ENCODE peak calls at places on chromosomes 4 and X, in ten cellular contexts. One of them, this sample, is unnamed.

GRCh38 chr4:48300004-48300403 is 30.4 kb upstream of the TEC start:
- DNase-seq in upper lobe of left lung: no peak
- DNase-seq in HCT116: no peak
- DNase-seq in vagina: no peak
- DNase-seq in endothelial cell of umbilical vein: no peak
- DNase-seq in transverse colon: no peak
- DNase-seq in suprapubic skin: no peak
- DNase-seq in spleen: no peak
- DNase-seq in breast epithelium: no peak
- DNase-seq in Panc1: no peak
- DNase-seq in this sample: no peak

GRCh38 chrX:19072372-19072771 is 49.9 kb downstream of the ADGRG2 start:
- DNase-seq in upper lobe of left lung: no peak
- DNase-seq in HCT116: no peak
- DNase-seq in vagina: no peak
- DNase-seq in endothelial cell of umbilical vein: no peak
- DNase-seq in transverse colon: no peak
- DNase-seq in suprapubic skin: no peak
- DNase-seq in spleen: no peak
- DNase-seq in breast epithelium: no peak
- DNase-seq in Panc1: peak
- DNase-seq in this sample: no peak

GRCh38 chr4:83339573-83339972 is 4.9 kb upstream of the HPSE start:
- DNase-seq in upper lobe of left lung: no peak
- DNase-seq in HCT116: no peak
- DNase-seq in vagina: no peak
- DNase-seq in endothelial cell of umbilical vein: no peak
- DNase-seq in transverse colon: no peak
- DNase-seq in suprapubic skin: no peak
- DNase-seq in spleen: no peak
- DNase-seq in breast epithelium: no peak
- DNase-seq in Panc1: no peak
- DNase-seq in this sample: no peak

GRCh38 chr4:123986268-123986798 is 589.7 kb downstream of the SPRY1 start:
- DNase-seq in upper lobe of left lung: no peak
- DNase-seq in HCT116: no peak
- DNase-seq in vagina: no peak
- DNase-seq in endothelial cell of umbilical vein: peak
- DNase-seq in transverse colon: peak
- DNase-seq in suprapubic skin: peak
- DNase-seq in spleen: no peak
- DNase-seq in breast epithelium: peak
- DNase-seq in Panc1: no peak
- DNase-seq in this sample: peak

GRCh38 chr4:822361-823092 is 3.4 kb downstream of the CPLX1 start:
- DNase-seq in upper lobe of left lung: no peak
- DNase-seq in HCT116: no peak
- DNase-seq in vagina: no peak
- DNase-seq in endothelial cell of umbilical vein: no peak
- DNase-seq in transverse colon: no peak
- DNase-seq in suprapubic skin: no peak
- DNase-seq in spleen: no peak
- DNase-seq in breast epithelium: no peak
- DNase-seq in Panc1: no peak
- DNase-seq in this sample: peak

GRCh38 chr4:100591156-100591876 is 73.5 kb upstream of the EMCN start:
- DNase-seq in upper lobe of left lung: peak
- DNase-seq in HCT116: no peak
- DNase-seq in vagina: no peak
- DNase-seq in endothelial cell of umbilical vein: peak
- DNase-seq in transverse colon: no peak
- DNase-seq in suprapubic skin: no peak
- DNase-seq in spleen: no peak
- DNase-seq in breast epithelium: no peak
- DNase-seq in Panc1: no peak
- DNase-seq in this sample: peak

GRCh38 chrX:112048707-112049106 is 33.9 kb downstream of the TRPC5 start:
- DNase-seq in upper lobe of left lung: no peak
- DNase-seq in HCT116: no peak
- DNase-seq in vagina: no peak
- DNase-seq in endothelial cell of umbilical vein: no peak
- DNase-seq in transverse colon: no peak
- DNase-seq in suprapubic skin: no peak
- DNase-seq in spleen: no peak
- DNase-seq in breast epithelium: no peak
- DNase-seq in Panc1: no peak
- DNase-seq in this sample: no peak

GRCh38 chrX:153878969-153879653 is 6.9 kb downstream of the L1CAM start:
- DNase-seq in upper lobe of left lung: no peak
- DNase-seq in HCT116: no peak
- DNase-seq in vagina: no peak
- DNase-seq in endothelial cell of umbilical vein: no peak
- DNase-seq in transverse colon: no peak
- DNase-seq in suprapubic skin: no peak
- DNase-seq in spleen: peak
- DNase-seq in breast epithelium: no peak
- DNase-seq in Panc1: no peak
- DNase-seq in this sample: no peak

GRCh38 chr4:156832886-156833285 is 138.7 kb downstream of the PDGFC start:
- DNase-seq in upper lobe of left lung: no peak
- DNase-seq in HCT116: no peak
- DNase-seq in vagina: no peak
- DNase-seq in endothelial cell of umbilical vein: no peak
- DNase-seq in transverse colon: no peak
- DNase-seq in suprapubic skin: no peak
- DNase-seq in spleen: no peak
- DNase-seq in breast epithelium: no peak
- DNase-seq in Panc1: no peak
- DNase-seq in this sample: no peak

GRCh38 chr4:125319311-125319710 is 4.6 kb downstream of the FAT4 start:
- DNase-seq in upper lobe of left lung: no peak
- DNase-seq in HCT116: no peak
- DNase-seq in vagina: no peak
- DNase-seq in endothelial cell of umbilical vein: peak
- DNase-seq in transverse colon: no peak
- DNase-seq in suprapubic skin: no peak
- DNase-seq in spleen: no peak
- DNase-seq in breast epithelium: no peak
- DNase-seq in Panc1: no peak
- DNase-seq in this sample: no peak

GRCh38 chrX:17860811-17861495 is at the start of gene RAI2:
- DNase-seq in upper lobe of left lung: peak
- DNase-seq in HCT116: no peak
- DNase-seq in vagina: no peak
- DNase-seq in endothelial cell of umbilical vein: no peak
- DNase-seq in transverse colon: peak
- DNase-seq in suprapubic skin: peak
- DNase-seq in spleen: no peak
- DNase-seq in breast epithelium: no peak
- DNase-seq in Panc1: no peak
- DNase-seq in this sample: peak

GRCh38 chr4:40254961-40255721 is 58.3 kb downstream of the RHOH start:
- DNase-seq in upper lobe of left lung: no peak
- DNase-seq in HCT116: peak
- DNase-seq in vagina: no peak
- DNase-seq in endothelial cell of umbilical vein: peak
- DNase-seq in transverse colon: no peak
- DNase-seq in suprapubic skin: no peak
- DNase-seq in spleen: no peak
- DNase-seq in breast epithelium: no peak
- DNase-seq in Panc1: no peak
- DNase-seq in this sample: no peak

GRCh38 chr4:40251366-40251765 is 54.5 kb downstream of the RHOH start:
- DNase-seq in upper lobe of left lung: no peak
- DNase-seq in HCT116: peak
- DNase-seq in vagina: no peak
- DNase-seq in endothelial cell of umbilical vein: peak
- DNase-seq in transverse colon: no peak
- DNase-seq in suprapubic skin: no peak
- DNase-seq in spleen: no peak
- DNase-seq in breast epithelium: no peak
- DNase-seq in Panc1: no peak
- DNase-seq in this sample: no peak

GRCh38 chr4:40255722-40256281 is 59.0 kb downstream of the RHOH start:
- DNase-seq in upper lobe of left lung: no peak
- DNase-seq in HCT116: peak
- DNase-seq in vagina: no peak
- DNase-seq in endothelial cell of umbilical vein: peak
- DNase-seq in transverse colon: no peak
- DNase-seq in suprapubic skin: no peak
- DNase-seq in spleen: no peak
- DNase-seq in breast epithelium: no peak
- DNase-seq in Panc1: peak
- DNase-seq in this sample: no peak

GRCh38 chr4:40256329-40256728 is 59.5 kb downstream of the RHOH start:
- DNase-seq in upper lobe of left lung: no peak
- DNase-seq in HCT116: no peak
- DNase-seq in vagina: no peak
- DNase-seq in endothelial cell of umbilical vein: no peak
- DNase-seq in transverse colon: no peak
- DNase-seq in suprapubic skin: no peak
- DNase-seq in spleen: no peak
- DNase-seq in breast epithelium: no peak
- DNase-seq in Panc1: no peak
- DNase-seq in this sample: no peak

GRCh38 chr4:40253906-40254305 is 57.1 kb downstream of the RHOH start:
- DNase-seq in upper lobe of left lung: no peak
- DNase-seq in HCT116: no peak
- DNase-seq in vagina: no peak
- DNase-seq in endothelial cell of umbilical vein: no peak
- DNase-seq in transverse colon: no peak
- DNase-seq in suprapubic skin: no peak
- DNase-seq in spleen: no peak
- DNase-seq in breast epithelium: no peak
- DNase-seq in Panc1: no peak
- DNase-seq in this sample: no peak
- H3K27ac ChIP-seq in upper lobe of left lung: no peak
- H3K27ac ChIP-seq in HCT116: peak
- H3K27ac ChIP-seq in vagina: no peak
- H3K27ac ChIP-seq in endothelial cell of umbilical vein: no peak
- H3K27ac ChIP-seq in transverse colon: no peak
- H3K27ac ChIP-seq in suprapubic skin: no peak
- H3K27ac ChIP-seq in spleen: no peak
- H3K27ac ChIP-seq in breast epithelium: no peak
- H3K27ac ChIP-seq in Panc1: peak
- H3K27ac ChIP-seq in this sample: no peak

GRCh38 chr4:90245837-90246236 is 118.6 kb downstream of the CCSER1 start:
- DNase-seq in upper lobe of left lung: no peak
- DNase-seq in HCT116: no peak
- DNase-seq in vagina: no peak
- DNase-seq in endothelial cell of umbilical vein: no peak
- DNase-seq in transverse colon: no peak
- DNase-seq in suprapubic skin: no peak
- DNase-seq in spleen: no peak
- DNase-seq in breast epithelium: no peak
- DNase-seq in Panc1: no peak
- DNase-seq in this sample: no peak
- TF ChIP-seq POLR2AphosphoS5 in upper lobe of left lung: no peak
- TF ChIP-seq POLR2AphosphoS5 in HCT116: no peak
- TF ChIP-seq POLR2AphosphoS5 in vagina: no peak
- TF ChIP-seq POLR2AphosphoS5 in endothelial cell of umbilical vein: no peak
- TF ChIP-seq POLR2AphosphoS5 in transverse colon: no peak
- TF ChIP-seq POLR2AphosphoS5 in suprapubic skin: no peak
- TF ChIP-seq POLR2AphosphoS5 in spleen: no peak
- TF ChIP-seq POLR2AphosphoS5 in breast epithelium: no peak
- TF ChIP-seq POLR2AphosphoS5 in Panc1: no peak
- TF ChIP-seq POLR2AphosphoS5 in this sample: no peak

GRCh38 chrX:24245201-24245600 is 68.7 kb downstream of the SUPT20HL2 start:
- DNase-seq in upper lobe of left lung: no peak
- DNase-seq in HCT116: no peak
- DNase-seq in vagina: no peak
- DNase-seq in endothelial cell of umbilical vein: no peak
- DNase-seq in transverse colon: no peak
- DNase-seq in suprapubic skin: no peak
- DNase-seq in spleen: no peak
- DNase-seq in breast epithelium: no peak
- DNase-seq in Panc1: no peak
- DNase-seq in this sample: no peak

GRCh38 chrX:24241822-24242648 is 71.8 kb downstream of the SUPT20HL2 start:
- DNase-seq in upper lobe of left lung: no peak
- DNase-seq in HCT116: no peak
- DNase-seq in vagina: no peak
- DNase-seq in endothelial cell of umbilical vein: peak
- DNase-seq in transverse colon: no peak
- DNase-seq in suprapubic skin: no peak
- DNase-seq in spleen: no peak
- DNase-seq in breast epithelium: no peak
- DNase-seq in Panc1: no peak
- DNase-seq in this sample: no peak

GRCh38 chrX:24242649-24243556 is 71.0 kb downstream of the SUPT20HL2 start:
- DNase-seq in upper lobe of left lung: peak
- DNase-seq in HCT116: no peak
- DNase-seq in vagina: peak
- DNase-seq in endothelial cell of umbilical vein: no peak
- DNase-seq in transverse colon: peak
- DNase-seq in suprapubic skin: peak
- DNase-seq in spleen: no peak
- DNase-seq in breast epithelium: peak
- DNase-seq in Panc1: no peak
- DNase-seq in this sample: peak

GRCh38 chrX:24248042-24248441 is 65.8 kb downstream of the SUPT20HL2 start:
- DNase-seq in upper lobe of left lung: no peak
- DNase-seq in HCT116: no peak
- DNase-seq in vagina: no peak
- DNase-seq in endothelial cell of umbilical vein: no peak
- DNase-seq in transverse colon: no peak
- DNase-seq in suprapubic skin: no peak
- DNase-seq in spleen: no peak
- DNase-seq in breast epithelium: no peak
- DNase-seq in Panc1: no peak
- DNase-seq in this sample: no peak

DNA sequence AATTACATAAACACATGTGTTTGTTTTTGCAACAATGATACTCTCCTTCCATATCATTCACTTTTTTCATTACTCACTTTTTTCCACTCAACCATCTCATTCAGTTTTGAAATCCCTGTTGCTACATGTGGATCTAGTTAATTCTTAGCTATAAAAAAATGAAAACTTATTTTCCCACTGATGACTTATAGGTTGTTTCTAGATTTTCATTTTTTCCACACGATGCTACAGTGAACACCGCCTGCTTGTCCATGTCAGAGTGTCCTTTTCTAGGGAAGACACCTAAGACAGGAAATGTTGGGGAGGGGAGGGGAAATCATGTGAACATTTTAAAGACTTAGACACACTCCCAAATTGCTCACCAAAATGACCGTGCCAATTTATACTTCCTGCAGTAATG is 70.2 kb downstream of the SUPT20HL2 start:
- DNase-seq in upper lobe of left lung: no peak
- DNase-seq in HCT116: no peak
- DNase-seq in vagina: no peak
- DNase-seq in endothelial cell of umbilical vein: no peak
- DNase-seq in transverse colon: no peak
- DNase-seq in suprapubic skin: no peak
- DNase-seq in spleen: no peak
- DNase-seq in breast epithelium: no peak
- DNase-seq in Panc1: no peak
- DNase-seq in this sample: no peak
- H3K27ac ChIP-seq in upper lobe of left lung: no peak
- H3K27ac ChIP-seq in HCT116: no peak
- H3K27ac ChIP-seq in vagina: no peak
- H3K27ac ChIP-seq in endothelial cell of umbilical vein: no peak
- H3K27ac ChIP-seq in transverse colon: no peak
- H3K27ac ChIP-seq in suprapubic skin: no peak
- H3K27ac ChIP-seq in spleen: no peak
- H3K27ac ChIP-seq in breast epithelium: no peak
- H3K27ac ChIP-seq in Panc1: no peak
- H3K27ac ChIP-seq in this sample: no peak

GRCh38 chr4:146485968-146486367 is 35.8 kb downstream of the SLC10A7 start:
- DNase-seq in upper lobe of left lung: no peak
- DNase-seq in HCT116: no peak
- DNase-seq in vagina: no peak
- DNase-seq in endothelial cell of umbilical vein: no peak
- DNase-seq in transverse colon: no peak
- DNase-seq in suprapubic skin: no peak
- DNase-seq in spleen: no peak
- DNase-seq in breast epithelium: no peak
- DNase-seq in Panc1: no peak
- DNase-seq in this sample: no peak
- TF ChIP-seq POLR2AphosphoS5 in upper lobe of left lung: no peak
- TF ChIP-seq POLR2AphosphoS5 in HCT116: no peak
- TF ChIP-seq POLR2AphosphoS5 in vagina: no peak
- TF ChIP-seq POLR2AphosphoS5 in endothelial cell of umbilical vein: no peak
- TF ChIP-seq POLR2AphosphoS5 in transverse colon: no peak
- TF ChIP-seq POLR2AphosphoS5 in suprapubic skin: no peak
- TF ChIP-seq POLR2AphosphoS5 in spleen: no peak
- TF ChIP-seq POLR2AphosphoS5 in breast epithelium: no peak
- TF ChIP-seq POLR2AphosphoS5 in Panc1: no peak
- TF ChIP-seq POLR2AphosphoS5 in this sample: no peak

This sample was measured in sigmoid colon.